ENCODE peak calls at places on chromosomes 4 and X, in nine cellular contexts. G, V, F, M, I, R, T, Y and K are unnamed samples.

GRCh38 chrX:68059469-68059868 is 373.8 kb downstream of the OPHN1 start:
- DNase-seq in I (no peak), T (no peak), F (no peak), V (no peak), G (no peak), R (no peak), Y (no peak), M (no peak), K (no peak)

GRCh38 chrX:148976571-148976970 is 476.2 kb downstream of the AFF2 start:
- DNase-seq in F (no peak), G (no peak), V (no peak), M (no peak), Y (no peak), T (no peak), R (no peak), I (no peak), K (no peak)

GRCh38 chr4:41297832-41298231 is 41.1 kb downstream of the UCHL1 start:
- DNase-seq in F (no peak), I (no peak), M (no peak), Y (no peak), G (no peak), T (no peak), V (no peak), R (no peak), K (no peak)

GRCh38 chr4:56662782-56663468 is 18.2 kb downstream of the HOPX start:
- DNase-seq in R (no peak), Y (no peak), F (no peak), T (no peak), I (no peak), G (no peak), V (no peak), M (no peak), K (no peak)

GRCh38 chr4:154719087-154719486 is 24.7 kb upstream of the LRAT start:
- DNase-seq in M (peak), V (no peak), G (peak), I (no peak), T (no peak), F (no peak), R (no peak), Y (peak), K (no peak)

GRCh38 chrX:42988700-42989099 is 210.7 kb upstream of the PPP1R2C start:
- DNase-seq in M (no peak), T (no peak), I (no peak), F (no peak), V (no peak), G (no peak), R (no peak), Y (no peak), K (no peak)

GRCh38 chrX:1537031-1537715 is at the start of gene P2RY8:
- DNase-seq in T (peak), M (peak), F (no peak), G (no peak), I (no peak), V (no peak), R (no peak), Y (peak), K (peak)

GRCh38 chr4:127500242-127500641 is 132.5 kb upstream of the INTU start:
- DNase-seq in G (no peak), R (no peak), I (no peak), Y (no peak), T (no peak), M (no peak), V (no peak), F (no peak), K (no peak)

GRCh38 chr4:139682309-139683210 is 16.9 kb downstream of the MGST2 start:
- DNase-seq in G (no peak), I (no peak), T (no peak), M (peak), V (no peak), Y (no peak), R (no peak), F (no peak), K (no peak)

GRCh38 chr4:25786497-25787065 is 76.2 kb downstream of the SEL1L3 start:
- DNase-seq in M (no peak), V (no peak), Y (no peak), I (no peak), F (no peak), R (no peak), G (peak), T (no peak), K (no peak)

GRCh38 chr4:52665592-52665991 is 6.5 kb upstream of the USP46 start:
- DNase-seq in F (no peak), V (no peak), G (peak), I (peak), R (peak), T (no peak), M (peak), Y (peak), K (no peak)